ENCODE peak calls at places on chromosomes 4 and X, in seven cellular contexts. J, B, U, H, I, F and D are unnamed samples.

GRCh38 chr4:137253949-137254348 is 278.3 kb downstream of the PCDH18 start:
- DNase-seq in J (no peak), B (no peak), U (no peak), H (no peak), I (no peak), F (peak), D (no peak)

GRCh38 chr4:1938027-1938426 is 66.8 kb downstream of the NSD2 start:
- DNase-seq in J (no peak), B (no peak), U (no peak), H (no peak), I (no peak), F (no peak), D (no peak)

GRCh38 chr4:185020863-185021761 is 2.8 kb downstream of the HELT start:
- DNase-seq in J (no peak), B (no peak), U (no peak), H (no peak), I (no peak), F (no peak), D (no peak)

GRCh38 chr4:152806492-152807125 is 26.9 kb downstream of the ARFIP1 start:
- DNase-seq in J (no peak), B (no peak), U (no peak), H (no peak), I (no peak), F (peak), D (no peak)

GRCh38 chr4:101973331-101973730 is 182.8 kb downstream of the BANK1 start:
- DNase-seq in J (no peak), B (no peak), U (no peak), H (no peak), I (no peak), F (peak), D (no peak)

GRCh38 chr4:29459926-29460325 is 1260.2 kb upstream of the PCDH7 start:
- DNase-seq in J (no peak), B (no peak), U (no peak), H (no peak), I (no peak), F (peak), D (no peak)

GRCh38 chrX:109485470-109486340 is 3.8 kb upstream of the GUCY2F start:
- DNase-seq in J (peak), B (peak), U (peak), H (peak), I (peak), F (peak), D (peak)

GRCh38 chr4:64538219-64538618 is 129.0 kb upstream of the TECRL start:
- DNase-seq in J (peak), B (no peak), U (no peak), H (peak), I (no peak), F (no peak), D (no peak)

GRCh38 chr4:55321707-55322264 is 24.3 kb upstream of the SRD5A3 start:
- DNase-seq in J (peak), B (peak), U (no peak), H (peak), I (peak), F (peak), D (no peak)

GRCh38 chr4:52721968-52722814 is 29.0 kb downstream of the ERVMER34-1 start:
- DNase-seq in J (peak), B (peak), U (peak), H (peak), I (peak), F (peak), D (peak)

GRCh38 chrX:2572740-2573139 is 72.0 kb upstream of the DHRSX start:
- DNase-seq in J (no peak), B (no peak), U (no peak), H (no peak), I (no peak), F (peak), D (no peak)

GRCh38 chr4:3332498-3332897 is 39.7 kb downstream of the RGS12 start:
- DNase-seq in J (no peak), B (peak), U (no peak), H (no peak), I (no peak), F (no peak), D (no peak)

GRCh38 chrX:108122748-108123147 is 31.2 kb downstream of the ATG4A start:
- DNase-seq in J (no peak), B (no peak), U (no peak), H (no peak), I (no peak), F (peak), D (no peak)

GRCh38 chrX:74534569-74535038 is 79.8 kb downstream of the RLIM start:
- DNase-seq in J (no peak), B (peak), U (no peak), H (no peak), I (peak), F (peak), D (no peak)

GRCh38 chrX:10165580-10166247 is 8.9 kb downstream of the CLCN4 start:
- DNase-seq in J (no peak), B (peak), U (no peak), H (no peak), I (no peak), F (no peak), D (no peak)

GRCh38 chrX:154383359-154384283 is 4.5 kb downstream of the EMD start:
- DNase-seq in J (no peak), B (no peak), U (no peak), H (no peak), I (no peak), F (no peak), D (no peak)

GRCh38 chr4:157590679-157591078 is 370.2 kb downstream of the GRIA2 start:
- DNase-seq in J (no peak), B (no peak), U (no peak), H (no peak), I (no peak), F (no peak), D (no peak)

GRCh38 chrX:75746891-75747639 is 38.0 kb downstream of the MAGEE2 start:
- DNase-seq in J (peak), B (no peak), U (no peak), H (peak), I (peak), F (peak), D (peak)

GRCh38 chr4:145679520-145679919 is 426 bp upstream of the C4orf51 start:
- DNase-seq in J (peak), B (no peak), U (no peak), H (no peak), I (no peak), F (peak), D (no peak)